ENCODE peak calls at places on chromosome 9, in eight cellular contexts. T is endothelial cell, Q is hypothalamus, C is psoas muscle, Z is HCEC 1CT, J is nephron progenitor cell, B is GM23338, M is hepatocyte. F is an unnamed sample.
A peak's percentile ranks its signal among the peaks of the same experiment; 100 is the strongest.

GRCh38 chr9:113919422-113919821 is 43.3 kb downstream of the ZNF618 start:
- DNase-seq in Z (no peak), M (no peak), C (peak; percentile 70), J (no peak), T (no peak), Q (no peak), B (no peak), F (no peak)

GRCh38 chr9:136947955-136948510 is 3.0 kb downstream of the C8G start:
- DNase-seq in T (peak; percentile 52), Q (peak; percentile 71), C (peak; percentile 79), M (peak; percentile 58), Z (no peak), B (peak; percentile 75), J (peak; percentile 73), F (peak; percentile 41)

GRCh38 chr9:25681270-25681669 is 3.0 kb upstream of the TUSC1 start:
- DNase-seq in T (no peak), B (no peak), M (no peak), J (no peak), Z (no peak), C (no peak), Q (no peak), F (no peak)

GRCh38 chr9:136290508-136291000 is 13.3 kb downstream of the CCDC187 start:
- DNase-seq in T (no peak), Q (no peak), C (peak; percentile 34), J (no peak), Z (no peak), M (no peak), B (no peak), F (no peak)

GRCh38 chr9:113901196-113901818 is 25.2 kb downstream of the ZNF618 start:
- DNase-seq in Z (no peak), J (no peak), T (no peak), C (no peak), M (no peak), Q (no peak), B (no peak), F (no peak)

GRCh38 chr9:91424403-91425176 is 958 bp upstream of the NFIL3 start:
- DNase-seq in M (peak; percentile 93), Q (peak; percentile 44), Z (peak; percentile 78), C (peak; percentile 93), J (peak; percentile 59), T (peak; percentile 48), B (peak; percentile 69), F (peak; percentile 80)

GRCh38 chr9:74755355-74755754 is 132.4 kb downstream of the TRPM6 start:
- DNase-seq in T (no peak), J (no peak), Q (no peak), Z (no peak), M (no peak), C (no peak), B (no peak), F (no peak)

GRCh38 chr9:95816716-95817115 is 58.8 kb upstream of the ERCC6L2 start:
- DNase-seq in Z (peak; percentile 26), Q (no peak), J (no peak), B (no peak), C (no peak), T (no peak), M (no peak), F (no peak)

GRCh38 chr9:34995288-34996060 is 5.9 kb downstream of the DNAJB5 start:
- DNase-seq in Z (no peak), J (no peak), C (peak; percentile 69), B (no peak), M (no peak), Q (no peak), T (no peak), F (no peak)

GRCh38 chr9:13083366-13083765 is 196.1 kb downstream of the MPDZ start:
- DNase-seq in J (no peak), B (no peak), T (no peak), C (no peak), M (no peak), Q (no peak), Z (no peak), F (no peak)

GRCh38 chr9:104808030-104808614 is 44.2 kb downstream of the NIPSNAP3B start:
- DNase-seq in Q (peak; percentile 24), Z (peak; percentile 57), M (peak; percentile 32), C (no peak), J (no peak), B (peak; percentile 71), T (no peak), F (no peak)

GRCh38 chr9:92989561-92989960 is 42.2 kb downstream of the FGD3 start:
- DNase-seq in T (no peak), C (no peak), J (no peak), Q (no peak), B (peak; percentile 90), Z (no peak), M (no peak), F (no peak)

GRCh38 chr9:3043369-3043768 is 199.5 kb upstream of the PUM3 start:
- DNase-seq in C (no peak), Z (peak; percentile 46), T (no peak), M (no peak), B (no peak), J (no peak), Q (no peak), F (no peak)

GRCh38 chr9:134163374-134164196 is 779 bp downstream of the RNU6ATAC start:
- DNase-seq in M (peak; percentile 55), C (peak; percentile 84), T (peak; percentile 60), J (peak; percentile 52), Q (peak; percentile 41), B (peak; percentile 78), Z (peak; percentile 15), F (peak; percentile 83)

GRCh38 chr9:136249881-136250559 is 4.4 kb upstream of the QSOX2 start:
- DNase-seq in B (no peak), T (no peak), M (no peak), C (no peak), Q (no peak), Z (no peak), J (no peak), F (no peak)

GRCh38 chr9:79312686-79313421 is 258.9 kb upstream of the TLE4 start:
- DNase-seq in C (no peak), Q (no peak), T (no peak), B (peak; percentile 51), J (no peak), M (no peak), Z (no peak), F (no peak)

GRCh38 chr9:18359335-18359734 is 114.6 kb upstream of the ADAMTSL1 start:
- DNase-seq in C (no peak), Q (no peak), T (no peak), J (no peak), M (no peak), Z (peak; percentile 79), B (no peak), F (no peak)

GRCh38 chr9:119368681-119369581 is at the start of gene BRINP1:
- DNase-seq in Z (no peak), M (peak; percentile 69), T (peak; percentile 56), C (peak; percentile 45), Q (peak; percentile 71), B (peak; percentile 83), J (peak; percentile 84), F (no peak)

GRCh38 chr9:75000835-75001234 is 27.3 kb downstream of the CARNMT1 start:
- DNase-seq in C (no peak), Q (no peak), T (no peak), M (no peak), J (no peak), B (no peak), Z (no peak), F (no peak)

GRCh38 chr9:127397722-127398647 is 1.0 kb downstream of the SLC2A8 start:
- DNase-seq in T (peak; percentile 41), Q (no peak), Z (no peak), M (peak; percentile 81), J (peak; percentile 66), C (peak; percentile 74), B (peak; percentile 64), F (peak; percentile 50)

GRCh38 chr9:127508901-127509260 is 57.6 kb downstream of the LRSAM1 start:
- DNase-seq in M (no peak), J (no peak), C (no peak), Z (no peak), T (no peak), B (no peak), Q (no peak), F (no peak)

GRCh38 chr9:101674165-101674564 is 64.3 kb downstream of the GRIN3A start:
- DNase-seq in B (no peak), C (no peak), J (no peak), M (no peak), Z (no peak), T (no peak), Q (no peak), F (peak; percentile 18)

F was measured in small intestine.